ENCODE peak calls at places on chromosomes 5 and 9, in four cellular contexts. K is IMR-90, J is H1, P is H9. W is an unnamed sample.

GRCh38 chr5:167307042-167307441 is 984.4 kb upstream of the WWC1 start:
- DNase-seq in P (no peak), K (no peak), J (no peak), W (no peak)

GRCh38 chr5:150352531-150353394 is 4.7 kb upstream of the TCOF1 start:
- DNase-seq in J (peak; percentile 17), K (peak; percentile 30), P (no peak), W (no peak)

GRCh38 chr9:127608104-127608966 is 3.7 kb upstream of the STXBP1 start:
- DNase-seq in J (peak; percentile 81), P (peak; percentile 96), K (peak; percentile 38), W (peak; percentile 89)

GRCh38 chr5:148913985-148914421 is 87.6 kb downstream of the ADRB2 start:
- DNase-seq in P (no peak), K (peak; percentile 87), J (peak; percentile 34), W (peak; percentile 97)

GRCh38 chr5:123585871-123586270 is 73.9 kb downstream of the CSNK1G3 start:
- DNase-seq in K (no peak), J (no peak), P (no peak), W (no peak)

GRCh38 chr9:111937781-111938426 is 41.3 kb downstream of the UGCG start:
- DNase-seq in P (no peak), J (no peak), K (peak; percentile 83), W (no peak)

GRCh38 chr9:34771023-34771422 is 61.1 kb upstream of the CCL21 start:
- DNase-seq in J (no peak), K (no peak), P (no peak), W (no peak)

GRCh38 chr5:75509956-75510355 is 1.5 kb downstream of the CERT1 start:
- DNase-seq in J (no peak), K (peak; percentile 60), P (no peak), W (no peak)

GRCh38 chr5:54651482-54652076 is 134.0 kb downstream of the SNX18 start:
- DNase-seq in J (no peak), K (peak; percentile 41), P (no peak), W (no peak)

DNA sequence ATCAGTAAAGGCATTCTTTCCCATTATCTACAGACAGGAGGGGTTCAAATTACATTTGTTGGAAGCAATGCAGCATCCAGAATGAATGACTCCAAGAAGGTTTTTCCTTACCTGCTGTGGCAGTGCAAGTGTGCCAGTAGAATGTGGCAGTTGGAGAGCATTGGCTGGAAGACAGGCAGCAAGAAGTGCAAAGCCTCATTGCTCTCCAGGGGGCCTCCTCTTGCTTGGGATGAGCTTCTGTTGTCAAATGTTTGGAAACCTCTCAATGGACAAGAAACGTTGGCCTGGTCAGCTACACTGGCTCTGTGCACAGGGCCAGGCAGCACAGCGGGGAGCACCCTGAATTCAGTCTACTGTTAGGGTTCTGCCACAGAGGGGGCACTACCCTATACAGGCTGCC is 226.6 kb downstream of the ADCY2 start:
- DNase-seq in K (no peak), J (no peak), P (no peak), W (no peak)
- H3K56ac ChIP-seq in K (no peak overlapping the region), J (no peak overlapping the region), P (no peak overlapping the region), W (no peak overlapping the region)

GRCh38 chr5:141522301-141522700 is 33.4 kb downstream of the PCDHGC5 start:
- DNase-seq in P (no peak), J (no peak), K (no peak), W (no peak)
- H3K4me1 ChIP-seq in P (no peaks in the 10 kb centered on the region), J (peaks cover 15% of the 10 kb centered on the region), K (peaks cover 37% of the 10 kb centered on the region), W (peaks cover 3% of the 10 kb centered on the region)

GRCh38 chr5:139634541-139634940 is 13.6 kb upstream of the CXXC5 start:
- DNase-seq in J (no peak), K (no peak), P (no peak), W (no peak)
- H3K23ac ChIP-seq in J (no peak overlapping the region), K (no peak overlapping the region), P (no peak overlapping the region), W (peak overlapping the region; percentile 15)

DNA sequence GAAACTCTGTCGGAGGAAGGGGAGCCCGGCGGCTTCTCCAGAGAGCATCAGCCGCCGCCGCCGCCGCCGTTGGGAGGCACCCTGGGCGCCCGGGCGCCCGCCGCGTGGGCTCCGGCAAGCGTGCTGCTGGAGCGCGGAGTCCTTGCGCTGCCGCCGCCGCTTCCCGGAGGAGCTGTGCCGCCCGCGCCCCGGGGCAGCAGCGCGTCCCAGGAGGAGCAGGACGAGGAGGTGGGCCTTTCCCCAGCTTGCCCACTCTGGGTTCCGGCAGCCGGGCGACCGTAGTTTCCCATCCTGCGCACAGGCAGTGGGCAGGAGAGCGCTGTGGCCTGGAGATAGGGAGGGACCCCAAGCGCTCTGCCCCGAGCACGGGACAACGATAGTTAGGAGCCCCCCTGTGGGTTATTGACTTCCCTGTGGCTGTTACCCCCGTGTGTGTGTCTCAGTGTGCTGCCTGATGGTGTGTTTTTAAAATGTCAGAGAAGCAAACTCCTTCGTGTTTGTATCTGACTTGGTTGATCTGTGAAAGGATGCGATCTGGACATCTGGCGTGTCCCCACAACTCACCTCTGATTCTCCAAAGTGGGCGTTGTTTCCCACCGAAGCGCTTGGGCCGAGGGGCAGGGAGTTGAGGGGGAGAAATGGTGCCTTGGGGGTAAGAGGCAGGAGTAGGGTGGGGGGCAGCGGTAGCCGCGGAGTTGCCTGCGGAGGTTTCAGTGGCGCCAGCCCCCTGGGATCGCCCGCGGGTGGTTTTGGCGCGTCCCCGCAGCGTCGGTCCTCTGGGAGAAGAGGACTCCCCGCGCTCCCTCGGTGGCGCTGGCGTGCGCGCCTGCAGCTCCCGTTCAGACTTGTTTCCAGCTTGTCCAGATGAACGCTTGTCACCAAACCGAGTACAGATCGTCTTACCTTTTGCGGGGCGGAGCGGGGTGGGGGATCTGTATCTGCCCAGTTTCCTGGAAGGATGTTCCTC is 881 bp downstream of the MAST4 start:
- DNase-seq in J (no peak), P (peak; percentile 65), K (no peak), W (peak; percentile 34)
- H3K56ac ChIP-seq in J (no peak overlapping the region), P (no peak overlapping the region), K (no peak overlapping the region), W (peak overlapping the region; percentile 85)

GRCh38 chr9:110623462-110624025 is 44.0 kb upstream of the SVEP1 start:
- DNase-seq in K (peak; percentile 70), P (no peak), J (no peak), W (peak; percentile 66)
- H3K4me1 ChIP-seq in K (peaks cover 5% of the 10 kb centered on the region), P (peaks cover 2% of the 10 kb centered on the region), J (peaks cover 7% of the 10 kb centered on the region), W (no peaks in the 10 kb centered on the region)

DNA sequence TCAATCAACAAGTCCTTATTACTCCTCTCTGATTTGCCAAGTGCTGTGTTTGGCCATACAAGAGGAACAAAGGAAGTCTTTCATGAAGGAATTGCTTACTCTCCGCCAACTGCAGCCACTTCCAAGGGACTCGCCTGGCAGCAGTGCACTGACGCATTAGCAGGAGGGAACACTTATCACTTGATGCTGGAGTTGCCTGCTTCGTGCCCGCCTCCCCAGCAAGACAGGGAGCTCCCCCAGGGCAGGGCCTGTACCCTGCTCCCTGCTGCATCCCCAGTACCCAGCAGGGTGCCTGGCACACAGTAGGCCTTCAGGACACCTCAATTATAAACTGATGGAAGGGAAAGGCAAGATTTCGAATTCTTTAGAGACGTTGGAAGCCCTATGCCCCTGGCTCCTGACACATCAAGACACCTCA is 97.9 kb downstream of the CRB2 start:
- DNase-seq in K (no peak), P (no peak), J (no peak), W (no peak)
- H3K23ac ChIP-seq in K (no peak overlapping the region), P (no peak overlapping the region), J (no peak overlapping the region), W (no peak overlapping the region)

GRCh38 chr9:89747589-89747988 is 142.8 kb downstream of the GADD45G start:
- DNase-seq in J (no peak), P (no peak), K (no peak), W (no peak)

GRCh38 chr9:89746385-89747116 is 141.7 kb downstream of the GADD45G start:
- DNase-seq in K (no peak), J (no peak), P (no peak), W (no peak)

GRCh38 chr9:89744730-89745129 is 139.9 kb downstream of the GADD45G start:
- DNase-seq in P (no peak), J (no peak), K (no peak), W (peak; percentile 58)

GRCh38 chr9:89744255-89744648 is 139.4 kb downstream of the GADD45G start:
- DNase-seq in J (no peak), P (no peak), K (no peak), W (no peak)

GRCh38 chr9:89745601-89746376 is 141.0 kb downstream of the GADD45G start:
- DNase-seq in J (no peak), K (no peak), P (no peak), W (no peak)
- H3K56ac ChIP-seq in J (no peak overlapping the region), K (no peak overlapping the region), P (no peak overlapping the region), W (no peak overlapping the region)